ENCODE peak calls at places on chromosomes 2 and 18, in six cellular contexts. Z is activated CD4-positive, alpha-beta memory T cell treated with anti-CD3 and anti-CD28 coated beads for 36 hours; A is SK-MEL-5; W is esophagus squamous epithelium; F is tibial nerve; N is progenitor cell of endocrine pancreas. H is an unnamed sample.

GRCh38 chr2:155975734-155976133 is 356.8 kb downstream of the NR4A2 start:
- DNase-seq in Z (no peak), A (peak; percentile 7), W (no peak), F (no peak), N (no peak), H (no peak)

GRCh38 chr2:94873362-94874276 is 2.4 kb downstream of the TEKT4 start:
- DNase-seq in Z (no peak), A (no peak), W (no peak), F (no peak), N (no peak), H (no peak)

GRCh38 chr18:63894367-63894766 is 6.9 kb downstream of the SERPINB2 start:
- DNase-seq in Z (no peak), A (no peak), W (no peak), F (no peak), N (no peak), H (no peak)

GRCh38 chr18:63286926-63287325 is 32.6 kb downstream of the BCL2 start:
- DNase-seq in Z (no peak), A (no peak), W (no peak), F (no peak), N (no peak), H (no peak)

GRCh38 chr2:63763336-63764056 is 78.2 kb upstream of the UGP2 start:
- DNase-seq in Z (no peak), A (no peak), W (no peak), F (no peak), N (no peak), H (no peak)

GRCh38 chr2:47056875-47057731 is 98.0 kb downstream of the STPG4 start:
- DNase-seq in Z (no peak), A (no peak), W (no peak), F (peak; percentile 53), N (no peak), H (no peak)

GRCh38 chr2:12034303-12034861 is 287.9 kb downstream of the LPIN1 start:
- DNase-seq in Z (no peak), A (no peak), W (no peak), F (no peak), N (no peak), H (no peak)

GRCh38 chr2:154924531-154924930 is 226.0 kb downstream of the KCNJ3 start:
- DNase-seq in Z (no peak), A (no peak), W (no peak), F (no peak), N (no peak), H (no peak)

GRCh38 chr2:79887747-79888374 is 375.0 kb downstream of the CTNNA2 start:
- DNase-seq in Z (peak; percentile 9), A (peak; percentile 81), W (no peak), F (peak; percentile 21), N (peak; percentile 19), H (no peak)

GRCh38 chr18:54116541-54117257 is 107.8 kb downstream of the MBD2 start:
- DNase-seq in Z (no peak), A (no peak), W (no peak), F (no peak), N (no peak), H (no peak)

GRCh38 chr2:47218066-47218581 is 63.0 kb upstream of the STPG4 start:
- DNase-seq in Z (no peak), A (no peak), W (no peak), F (no peak), N (no peak), H (no peak)

GRCh38 chr18:63505566-63506335 is 29.0 kb downstream of the SERPINB5 start:
- DNase-seq in Z (peak; percentile 30), A (peak; percentile 63), W (no peak), F (peak; percentile 43), N (no peak), H (no peak)

GRCh38 chr18:32201936-32202335 is 12.1 kb downstream of the MEP1B start:
- DNase-seq in Z (no peak), A (no peak), W (no peak), F (no peak), N (no peak), H (no peak)

GRCh38 chr2:12762976-12763375 is 46.2 kb downstream of the TRIB2 start:
- DNase-seq in Z (no peak), A (no peak), W (no peak), F (no peak), N (no peak), H (no peak)

GRCh38 chr2:30222031-30222430 is 9.3 kb upstream of the LBH start:
- DNase-seq in Z (no peak), A (no peak), W (no peak), F (no peak), N (no peak), H (no peak)

GRCh38 chr2:147247749-147248148 is 597.1 kb upstream of the ACVR2A start:
- DNase-seq in Z (no peak), A (no peak), W (no peak), F (no peak), N (no peak), H (no peak)

GRCh38 chr2:160674076-160674630 is 180.5 kb upstream of the RBMS1 start:
- DNase-seq in Z (no peak), A (no peak), W (no peak), F (no peak), N (no peak), H (no peak)

GRCh38 chr2:120520929-120521912 is 175.3 kb downstream of the INHBB start:
- DNase-seq in Z (peak; percentile 50), A (peak; percentile 60), W (no peak), F (peak; percentile 42), N (peak; percentile 30), H (no peak)

GRCh38 chr2:186827426-186827825 is 21.5 kb downstream of the ZSWIM2 start:
- DNase-seq in Z (no peak), A (no peak), W (no peak), F (no peak), N (no peak), H (no peak)

GRCh38 chr18:23306842-23307241 is 146.2 kb upstream of the RIOK3 start:
- DNase-seq in Z (no peak), A (no peak), W (no peak), F (no peak), N (no peak), H (no peak)

GRCh38 chr2:18915227-18915626 is 325.9 kb upstream of the NT5C1B start:
- DNase-seq in Z (no peak), A (no peak), W (no peak), F (no peak), N (no peak), H (no peak)

GRCh38 chr2:7819860-7820259 is 862.0 kb upstream of the ID2 start:
- DNase-seq in Z (no peak), A (no peak), W (no peak), F (no peak), N (no peak), H (no peak)

H was measured in NCI-H1092.